ENCODE peak calls at places on chromosomes 1 and 21, in four cellular contexts. F, P, M and T are unnamed samples.

GRCh38 chr21:35641271-35642016 is 418.9 kb downstream of the SETD4 start:
- DNase-seq in M (no peak), F (no peak), P (no peak), T (no peak)

GRCh38 chr1:210882414-210883221 is 251.3 kb downstream of the KCNH1 start:
- DNase-seq in M (no peak), F (no peak), P (no peak), T (no peak)

GRCh38 chr1:225878282-225878681 is 3.9 kb downstream of the TMEM63A start:
- DNase-seq in M (peak), F (no peak), P (no peak), T (no peak)

GRCh38 chr1:157154291-157154690 is 16.1 kb upstream of the ETV3 start:
- DNase-seq in M (no peak), F (no peak), P (no peak), T (no peak)

GRCh38 chr1:208788013-208788412 is 543.8 kb upstream of the PLXNA2 start:
- DNase-seq in M (no peak), P (no peak), F (no peak), T (no peak)

GRCh38 chr1:168623003-168623828 is 46.8 kb downstream of the XCL1 start:
- DNase-seq in M (no peak), P (no peak), F (peak), T (no peak)

GRCh38 chr1:2174348-2175054 is 20.1 kb downstream of the FAAP20 start:
- DNase-seq in F (peak), M (peak), P (peak), T (peak)

GRCh38 chr1:64775152-64775551 is 30.3 kb downstream of the RAVER2 start:
- DNase-seq in M (no peak), P (no peak), F (no peak), T (no peak)

GRCh38 chr1:243471754-243472725 is 216.2 kb downstream of the SDCCAG8 start:
- DNase-seq in F (no peak), P (no peak), M (no peak), T (no peak)

GRCh38 chr1:168907781-168908180 is 178.8 kb upstream of the DPT start:
- DNase-seq in P (no peak), F (no peak), M (no peak), T (no peak)

GRCh38 chr1:31239653-31240241 is at the start of gene NKAIN1:
- DNase-seq in F (no peak), P (peak), M (no peak), T (no peak)

GRCh38 chr1:178614286-178614685 is 101.4 kb downstream of the TEX35 start:
- DNase-seq in M (peak), P (no peak), F (no peak), T (no peak)

GRCh38 chr1:197195100-197195499 is 48.6 kb upstream of the ASPM start:
- DNase-seq in M (no peak), F (no peak), P (no peak), T (no peak)

DNA sequence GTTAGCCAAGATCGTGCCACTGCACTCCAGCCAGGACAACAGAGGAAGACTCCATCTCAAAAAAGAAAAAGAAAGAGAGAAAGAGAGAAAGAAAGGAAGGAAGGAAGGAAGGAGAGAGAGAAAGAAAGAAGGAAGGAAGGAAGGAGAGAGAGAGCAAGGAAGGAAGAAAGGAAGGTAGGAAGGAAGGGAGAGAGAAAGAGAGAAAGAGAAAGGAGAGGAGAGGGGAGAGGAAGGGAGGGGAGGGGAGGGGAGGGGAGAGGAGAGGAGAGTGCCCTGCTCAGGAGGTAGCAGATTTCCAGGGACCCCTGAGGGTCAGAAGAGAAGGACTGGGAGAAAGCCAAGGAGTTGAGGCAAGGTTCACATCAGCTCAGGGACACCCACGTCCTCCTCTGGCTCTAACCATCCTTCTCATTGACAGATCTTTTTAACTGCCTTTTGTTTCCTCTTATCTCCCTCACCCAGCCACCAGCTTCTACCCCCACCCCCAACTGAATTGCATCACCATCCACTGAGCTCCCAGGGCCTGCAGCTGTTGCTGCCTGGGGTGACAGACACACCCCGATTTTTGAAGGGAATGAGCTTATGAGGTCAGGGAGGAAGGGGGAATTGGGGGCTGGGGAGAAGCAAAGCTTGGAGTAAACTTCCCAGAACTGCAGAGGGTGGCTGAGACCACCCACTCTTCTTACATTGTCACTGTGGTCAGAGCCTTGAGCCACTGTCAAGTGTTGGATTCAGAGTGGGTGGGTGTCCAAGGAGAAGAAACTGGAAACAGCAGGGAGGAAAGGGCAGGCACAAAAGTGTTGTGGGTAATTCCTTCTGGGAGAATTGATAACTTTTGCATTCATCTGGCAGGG is 91.6 kb downstream of the GLUL start:
- DNase-seq in F (no peak), P (peak), M (peak), T (no peak)
- TF ChIP-seq TCF7L2 in F (no peak), P (no peak), M (no peak), T (no peak)

GRCh38 chr1:94864821-94865220 is 44.7 kb downstream of the SLC44A3 start:
- DNase-seq in P (no peak), F (no peak), M (no peak), T (no peak)
- TF ChIP-seq TCF7L2 in P (no peak), F (no peak), M (no peak), T (no peak)

GRCh38 chr1:218025454-218025853 is 259.6 kb upstream of the RRP15 start:
- DNase-seq in F (no peak), P (no peak), M (no peak), T (peak)

GRCh38 chr1:218027152-218027551 is 257.9 kb upstream of the RRP15 start:
- DNase-seq in F (no peak), P (no peak), M (no peak), T (no peak)

DNA sequence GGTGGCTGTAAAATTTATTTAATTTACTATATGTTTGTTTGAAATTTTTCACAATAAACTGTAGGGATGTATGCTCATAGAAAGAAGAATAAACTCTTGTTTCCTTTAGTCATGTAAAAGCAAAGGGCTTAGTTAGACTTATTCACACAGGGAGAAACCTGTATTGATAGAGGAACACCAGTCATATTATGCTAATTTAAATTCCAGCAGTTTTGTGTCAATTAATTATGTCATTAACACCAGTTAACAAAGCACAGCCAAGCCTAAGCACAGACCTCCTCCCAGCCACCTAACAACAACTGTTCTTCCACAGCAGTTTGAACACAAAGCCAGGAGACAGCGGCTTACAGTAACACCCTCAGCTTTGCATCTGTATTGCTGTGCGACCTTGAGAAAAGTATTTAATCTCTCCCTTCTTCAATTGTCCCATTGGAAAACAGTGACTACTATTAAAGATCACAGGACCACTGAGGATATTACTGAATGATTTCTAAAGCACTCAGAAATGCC is 260.8 kb upstream of the RRP15 start:
- DNase-seq in P (no peak), M (no peak), F (no peak), T (no peak)
- TF ChIP-seq TCF7L2 in P (no peak), M (no peak), F (no peak), T (no peak)

DNA sequence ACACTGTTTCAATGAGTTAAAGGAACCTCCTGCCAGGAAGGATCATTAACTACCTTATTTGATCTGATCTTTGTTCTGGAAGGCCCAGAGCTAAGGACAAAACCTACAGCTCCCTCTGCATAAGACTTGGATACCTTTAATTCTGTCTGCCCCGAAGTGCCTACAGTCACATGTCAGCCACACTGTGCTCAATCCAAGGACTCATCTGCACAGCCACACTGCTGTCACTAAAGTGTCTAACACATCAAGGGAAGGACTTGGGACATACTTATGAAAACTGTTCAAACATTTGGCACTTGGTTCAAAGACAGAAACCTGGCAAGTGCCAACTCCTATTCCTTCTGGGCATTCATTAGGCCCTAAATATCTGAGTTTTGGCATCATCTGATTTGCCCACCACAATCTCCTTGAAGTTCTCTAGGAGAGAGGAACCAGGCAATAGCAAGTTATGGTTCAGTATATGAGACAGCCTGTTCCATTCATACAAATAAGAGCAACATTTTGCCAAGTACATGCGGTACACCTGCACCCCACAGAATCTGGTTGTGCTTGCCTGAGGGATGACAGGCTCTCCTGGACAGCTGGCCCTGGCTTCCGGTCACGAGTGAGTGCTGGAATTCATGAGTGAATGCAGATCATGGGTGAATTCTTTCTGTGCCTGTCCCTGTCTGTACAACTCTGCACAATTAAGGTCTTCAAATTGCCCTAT is 105.9 kb downstream of the KCNK1 start:
- DNase-seq in F (no peak), P (no peak), M (no peak), T (no peak)
- TF ChIP-seq TCF7L2 in F (no peak), P (no peak), M (no peak), T (no peak)

DNA sequence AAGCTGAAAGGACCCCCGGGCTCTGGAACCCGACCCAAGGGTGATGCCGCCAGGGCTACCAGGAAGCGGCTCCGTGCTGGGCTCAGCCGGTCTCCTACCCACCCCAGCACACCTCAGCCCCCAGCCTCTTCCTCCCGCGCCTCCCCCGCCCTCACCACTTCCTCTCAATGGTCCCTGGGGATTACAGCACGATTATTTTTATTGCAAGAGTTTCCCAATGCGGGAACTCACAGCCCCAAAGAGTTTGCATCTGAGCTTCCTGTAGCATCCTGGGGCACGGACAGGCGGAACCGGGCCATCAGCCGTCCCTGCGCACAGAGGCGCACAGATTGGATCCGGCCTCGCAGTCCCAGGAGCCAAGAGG is 8.7 kb upstream of the SLX9 start:
- DNase-seq in P (no peak), M (no peak), F (no peak), T (no peak)
- TF ChIP-seq TCF7L2 in P (no peak), M (no peak), F (no peak), T (no peak)

GRCh38 chr21:37909936-37910335 is 6.3 kb downstream of the KCNJ6 start:
- DNase-seq in M (no peak), P (no peak), F (no peak), T (no peak)

GRCh38 chr21:37915941-37916794 is at the start of gene KCNJ6:
- DNase-seq in F (no peak), M (no peak), P (peak), T (no peak)

GRCh38 chr21:37914211-37914900 is 1.9 kb downstream of the KCNJ6 start:
- DNase-seq in F (no peak), M (no peak), P (peak), T (no peak)

GRCh38 chr21:37915516-37915915 is 741 bp downstream of the KCNJ6 start:
- DNase-seq in F (no peak), M (no peak), P (no peak), T (no peak)

DNA sequence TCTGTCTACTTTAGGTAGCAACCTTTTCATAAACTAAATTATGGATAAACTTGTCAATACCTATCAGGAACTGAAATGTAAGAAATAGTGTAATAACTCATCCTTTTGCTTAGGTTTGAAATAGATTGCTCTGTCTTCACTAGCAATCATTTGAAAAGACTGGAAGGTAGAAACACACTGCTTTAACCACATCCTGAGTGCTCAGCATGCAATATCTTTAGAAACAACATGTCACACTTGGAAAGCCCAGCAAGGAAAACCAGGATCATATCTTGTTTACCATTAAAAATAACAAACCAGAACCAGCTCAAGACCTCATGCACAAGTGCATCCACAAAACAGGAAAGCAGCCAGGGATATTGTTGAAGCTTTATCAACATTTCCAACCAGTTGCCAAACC is 3.6 kb downstream of the KCNJ6 start:
- DNase-seq in M (no peak), F (no peak), P (no peak), T (no peak)
- TF ChIP-seq TCF7L2 in M (no peak), F (no peak), P (no peak), T (no peak)

GRCh38 chr1:23736437-23737134 is 6.7 kb upstream of the ELOA start:
- DNase-seq in P (no peak), F (no peak), M (no peak), T (no peak)
- TF ChIP-seq TCF7L2 in P (no peak), F (no peak), M (no peak), T (no peak)

DNA sequence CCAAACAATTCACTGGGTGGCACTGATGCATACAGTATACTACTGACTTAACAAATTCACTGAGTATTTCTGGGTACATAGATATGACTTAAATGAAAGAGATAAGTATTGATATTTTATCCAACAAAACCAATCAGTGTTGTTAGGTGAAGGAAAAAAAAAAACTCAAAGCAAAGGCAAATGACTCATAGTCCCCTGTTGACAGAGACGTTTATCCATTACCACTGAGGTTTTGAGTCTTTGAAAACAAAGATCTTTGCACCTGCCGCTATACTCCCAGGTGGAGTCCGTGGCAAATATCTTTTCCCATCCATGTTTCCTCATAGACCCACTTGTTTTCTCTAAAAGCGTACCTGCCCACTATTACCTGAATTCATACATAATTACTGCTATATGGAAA is 18.4 kb downstream of the DYNLT5 start:
- DNase-seq in P (no peak), F (no peak), M (no peak), T (no peak)
- TF ChIP-seq TCF7L2 in P (no peak), F (no peak), M (no peak), T (no peak)

GRCh38 chr1:58927722-58928085 is 143.9 kb upstream of the JUN start:
- DNase-seq in P (no peak), F (no peak), M (no peak), T (no peak)
- TF ChIP-seq TCF7L2 in P (no peak), F (no peak), M (no peak), T (no peak)